ENCODE peak calls at places on chromosomes 4 and X, in five cellular contexts. G is psoas muscle, J is body of pancreas, Z is osteocyte, S is MM.1S. A is an unnamed sample.

GRCh38 chrX:56975611-56976010 is 19.7 kb downstream of the SPIN3 start:
- DNase-seq in G (no peak), J (no peak), Z (no peak), S (no peak), A (no peak)

GRCh38 chr4:8474856-8475255 is 34.3 kb downstream of the TRMT44 start:
- DNase-seq in G (no peak), J (no peak), Z (no peak), S (no peak), A (no peak)

GRCh38 chr4:36255575-36255974 is 11.3 kb upstream of the ARAP2 start:
- DNase-seq in G (no peak), J (no peak), Z (no peak), S (peak), A (no peak)

GRCh38 chr4:159129822-159130550 is 27.1 kb downstream of the RAPGEF2 start:
- DNase-seq in G (no peak), J (no peak), Z (no peak), S (no peak), A (no peak)

GRCh38 chr4:682490-683172 is 6.3 kb downstream of the SLC49A3 start:
- DNase-seq in G (no peak), J (no peak), Z (no peak), S (no peak), A (no peak)

GRCh38 chr4:24806206-24806990 is 11.0 kb downstream of the SOD3 start:
- DNase-seq in G (no peak), J (no peak), Z (peak), S (no peak), A (no peak)

GRCh38 chr4:123233409-123233808 is 163.2 kb upstream of the SPRY1 start:
- DNase-seq in G (no peak), J (no peak), Z (no peak), S (no peak), A (no peak)

GRCh38 chr4:7381890-7382633 is 52.7 kb downstream of the PSAPL1 start:
- DNase-seq in G (no peak), J (no peak), Z (no peak), S (no peak), A (no peak)

GRCh38 chr4:22999419-22999818 is 306.7 kb downstream of the GBA3 start:
- DNase-seq in G (no peak), J (no peak), Z (no peak), S (no peak), A (no peak)

GRCh38 chr4:101790521-101791188 is at the start of gene BANK1:
- DNase-seq in G (peak), J (peak), Z (peak), S (peak), A (peak)

GRCh38 chr4:15436515-15436914 is 8.7 kb downstream of the C1QTNF7 start:
- DNase-seq in G (no peak), J (peak), Z (no peak), S (no peak), A (no peak)

GRCh38 chr4:153661915-153662314 is 22.2 kb upstream of the TLR2 start:
- DNase-seq in G (no peak), J (no peak), Z (no peak), S (no peak), A (no peak)

GRCh38 chrX:19794690-19795089 is 92.7 kb downstream of the SH3KBP1 start:
- DNase-seq in G (no peak), J (no peak), Z (no peak), S (no peak), A (no peak)

GRCh38 chr4:73222466-73223257 is 35.9 kb downstream of the ANKRD17 start:
- DNase-seq in G (no peak), J (peak), Z (no peak), S (peak), A (no peak)

GRCh38 chr4:109873791-109874514 is 26.0 kb downstream of the LRIT3 start:
- DNase-seq in G (no peak), J (peak), Z (no peak), S (no peak), A (no peak)

GRCh38 chr4:1199556-1200331 is 27.4 kb upstream of the SPON2 start:
- DNase-seq in G (no peak), J (no peak), Z (peak), S (no peak), A (no peak)

GRCh38 chrX:109782994-109783711 is 50.1 kb upstream of the ACSL4 start:
- DNase-seq in G (no peak), J (no peak), Z (no peak), S (peak), A (no peak)

GRCh38 chr4:166594326-166594946 is 639.9 kb downstream of the SPOCK3 start:
- DNase-seq in G (no peak), J (peak), Z (no peak), S (peak), A (no peak)

GRCh38 chr4:29263011-29263410 is 1457.2 kb upstream of the PCDH7 start:
- DNase-seq in G (no peak), J (no peak), Z (no peak), S (no peak), A (no peak)

GRCh38 chr4:79247695-79248394 is 78.0 kb downstream of the NAA11 start:
- DNase-seq in G (no peak), J (no peak), Z (no peak), S (no peak), A (no peak)

GRCh38 chr4:98448923-98449322 is 187.7 kb downstream of the RAP1GDS1 start:
- DNase-seq in G (no peak), J (no peak), Z (no peak), S (peak), A (no peak)

GRCh38 chr4:10077492-10078335 is 38.9 kb downstream of the WDR1 start:
- DNase-seq in G (no peak), J (peak), Z (no peak), S (no peak), A (no peak)

GRCh38 chr4:36026348-36026747 is 218.0 kb downstream of the ARAP2 start:
- DNase-seq in G (no peak), J (no peak), Z (no peak), S (no peak), A (no peak)

GRCh38 chr4:182929296-182929695 is 12.1 kb upstream of the DCTD start:
- DNase-seq in G (no peak), J (no peak), Z (no peak), S (no peak), A (no peak)

GRCh38 chrX:65196758-65197371 is 220.6 kb upstream of the ZC4H2 start:
- DNase-seq in G (no peak), J (peak), Z (no peak), S (no peak), A (no peak)

GRCh38 chr4:185933078-185933581 is 121.1 kb upstream of the SORBS2 start:
- DNase-seq in G (no peak), J (no peak), Z (no peak), S (no peak), A (no peak)

GRCh38 chr4:98929341-98930267 is 671 bp upstream of the EIF4E start:
- DNase-seq in G (peak), J (peak), Z (no peak), S (peak), A (no peak)

GRCh38 chr4:186900980-186901379 is 177.3 kb upstream of the FAT1 start:
- DNase-seq in G (no peak), J (no peak), Z (no peak), S (no peak), A (no peak)

GRCh38 chr4:18366136-18366535 is 344.6 kb upstream of the LCORL start:
- DNase-seq in G (no peak), J (no peak), Z (no peak), S (no peak), A (no peak)

GRCh38 chr4:93285346-93285745 is 543.2 kb upstream of the ATOH1 start:
- DNase-seq in G (no peak), J (no peak), Z (no peak), S (no peak), A (no peak)

GRCh38 chr4:29970626-29971025 is 749.5 kb upstream of the PCDH7 start:
- DNase-seq in G (no peak), J (no peak), Z (no peak), S (no peak), A (no peak)

GRCh38 chr4:168486961-168487820 is 6.9 kb upstream of the DDX60L start:
- DNase-seq in G (no peak), J (no peak), Z (no peak), S (no peak), A (no peak)

GRCh38 chr4:4245172-4245571 is 2.9 kb downstream of the TMEM128 start:
- DNase-seq in G (no peak), J (no peak), Z (no peak), S (no peak), A (no peak)

GRCh38 chr4:4249876-4250275 is 1.9 kb upstream of the TMEM128 start:
- DNase-seq in G (no peak), J (no peak), Z (no peak), S (no peak), A (no peak)

GRCh38 chr4:4248885-4249203 is 821 bp upstream of the TMEM128 start:
- DNase-seq in G (no peak), J (no peak), Z (no peak), S (no peak), A (no peak)

GRCh38 chr4:4247711-4248035 is 350 bp downstream of the TMEM128 start:
- DNase-seq in G (no peak), J (no peak), Z (no peak), S (peak), A (no peak)

DNA sequence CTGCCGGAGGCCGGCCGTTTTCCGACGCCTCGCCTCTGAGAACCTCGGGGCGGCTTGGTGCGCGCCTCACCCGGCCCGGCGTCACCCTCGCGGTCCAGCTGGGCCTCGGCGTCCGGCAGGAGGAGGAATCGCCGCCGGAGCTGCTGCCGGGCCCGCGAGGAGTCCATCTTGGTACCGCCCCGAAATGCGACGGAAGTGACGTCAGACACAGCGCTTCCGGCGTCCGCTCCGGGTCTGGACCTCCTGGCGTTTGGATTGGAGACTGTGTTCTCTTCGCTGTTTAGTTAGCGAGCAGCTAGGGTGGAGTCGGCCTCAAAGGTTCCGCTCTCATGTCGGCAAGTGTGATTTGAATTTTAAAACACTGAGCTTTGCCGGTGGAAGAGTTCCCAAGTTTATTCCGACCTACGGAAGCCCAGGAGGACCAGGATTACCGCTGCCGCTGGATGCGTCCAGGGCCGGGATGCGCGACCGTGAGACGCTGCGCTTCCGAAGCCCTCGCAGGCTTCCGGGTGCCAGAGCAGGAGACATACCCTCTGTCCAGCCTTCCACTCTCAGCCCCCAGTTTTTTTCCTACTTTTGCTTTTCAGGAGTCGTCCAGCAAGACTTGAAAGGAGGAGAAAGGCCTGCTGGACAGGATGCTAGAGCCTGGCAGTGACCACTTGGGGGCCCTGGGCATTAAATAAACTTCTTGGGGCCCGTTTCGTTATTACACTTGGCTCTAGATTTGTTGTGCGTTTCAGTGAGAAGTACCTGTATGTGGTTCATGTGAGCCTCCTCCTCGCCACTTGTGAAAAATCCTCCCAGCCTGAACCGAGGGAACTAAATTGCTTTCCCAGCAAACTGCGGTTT is at the start of gene TMEM128:
- DNase-seq in G (peak), J (peak), Z (peak), S (peak), A (peak)
- TF ChIP-seq CTCF in G (peak), J (peak), Z (peak), S (peak), A (peak)

DNA sequence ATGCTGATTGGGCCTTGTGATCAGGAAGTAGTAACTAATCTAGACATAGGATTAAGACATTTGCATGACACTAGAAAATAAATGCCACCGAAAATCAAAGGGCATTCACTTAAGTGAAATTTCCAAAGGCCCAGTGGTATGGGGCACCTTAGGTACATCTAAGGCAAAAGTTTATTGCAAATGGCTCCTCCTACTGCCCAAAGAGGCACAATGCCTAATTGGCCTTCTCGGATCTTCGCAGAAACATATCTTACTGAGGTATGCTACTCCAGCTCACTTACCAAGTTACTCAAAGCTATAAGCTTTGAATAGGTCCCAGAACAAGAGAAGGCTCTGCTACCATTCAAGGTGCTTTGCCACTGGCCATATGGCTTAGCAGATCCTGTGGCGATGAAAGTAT is 174.8 kb upstream of the CXCL13 start:
- DNase-seq in G (no peak), J (no peak), Z (no peak), S (no peak), A (no peak)
- TF ChIP-seq CTCF in G (no peak), J (no peak), Z (no peak), S (no peak), A (no peak)

DNA sequence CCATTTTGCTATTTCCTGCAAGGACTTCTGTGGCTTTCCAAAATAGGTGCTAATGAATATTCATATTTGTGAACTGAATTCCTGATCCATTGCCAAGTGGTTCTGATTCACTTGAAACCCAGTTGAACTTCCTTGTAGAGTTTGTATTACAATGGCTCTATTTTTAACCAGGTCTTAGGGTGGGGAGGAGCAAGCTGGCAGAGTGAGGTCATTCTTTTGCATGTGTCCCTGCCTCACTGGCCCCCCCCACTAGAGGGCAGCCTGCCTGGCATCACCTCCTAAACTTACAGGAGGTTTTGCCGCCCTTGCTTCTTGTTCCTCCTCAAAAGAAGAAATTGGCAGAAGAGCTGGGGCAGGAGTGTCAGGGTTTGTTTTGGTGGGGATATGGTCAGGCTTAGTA is 10.5 kb downstream of the PTTG2 start:
- DNase-seq in G (peak), J (peak), Z (no peak), S (peak), A (no peak)
- TF ChIP-seq CTCF in G (peak), J (peak), Z (peak), S (peak), A (peak)

GRCh38 chr4:175017751-175018150 is 99.6 kb downstream of the ADAM29 start:
- DNase-seq in G (no peak), J (no peak), Z (no peak), S (no peak), A (no peak)
- TF ChIP-seq CTCF in G (no peak), J (no peak), Z (no peak), S (no peak), A (no peak)

GRCh38 chr4:103424853-103425252 is 226.7 kb upstream of the CENPE start:
- DNase-seq in G (no peak), J (peak), Z (no peak), S (no peak), A (no peak)

GRCh38 chr4:103425406-103425805 is 227.3 kb upstream of the CENPE start:
- DNase-seq in G (no peak), J (no peak), Z (no peak), S (no peak), A (no peak)

DNA sequence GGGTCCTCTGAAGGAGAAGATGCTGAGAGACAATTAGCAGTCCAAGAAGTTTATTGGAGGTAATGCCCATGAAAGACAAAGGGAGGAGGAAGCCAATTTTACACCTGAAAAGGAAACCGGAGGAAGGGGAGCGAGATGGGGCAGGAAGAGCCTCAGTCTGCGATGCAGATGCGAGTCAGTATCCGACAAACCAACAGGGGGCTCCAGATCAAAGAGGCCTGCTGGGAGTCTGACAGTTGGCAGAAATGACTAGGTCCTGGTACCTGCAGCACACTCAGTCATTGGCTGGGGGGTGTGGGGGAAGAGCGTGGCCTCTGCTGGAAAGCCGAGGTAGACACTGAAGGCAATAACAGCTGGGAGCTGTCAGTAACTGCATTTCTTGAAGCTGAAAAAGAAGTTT is 231.1 kb upstream of the CENPE start:
- DNase-seq in G (no peak), J (no peak), Z (no peak), S (no peak), A (no peak)
- TF ChIP-seq CTCF in G (no peak), J (no peak), Z (no peak), S (no peak), A (peak)

GRCh38 chr4:12595986-12596385 is 888.2 kb downstream of the RAB28 start:
- DNase-seq in G (no peak), J (no peak), Z (no peak), S (no peak), A (no peak)
- TF ChIP-seq CTCF in G (no peak), J (no peak), Z (no peak), S (peak), A (peak)

GRCh38 chr4:67126115-67126514 is 419.2 kb downstream of the CENPC start:
- DNase-seq in G (no peak), J (no peak), Z (no peak), S (no peak), A (no peak)

GRCh38 chr4:67122029-67122428 is 423.3 kb downstream of the CENPC start:
- DNase-seq in G (no peak), J (no peak), Z (no peak), S (peak), A (no peak)
- TF ChIP-seq CTCF in G (no peak), J (peak), Z (peak), S (peak), A (peak)

DNA sequence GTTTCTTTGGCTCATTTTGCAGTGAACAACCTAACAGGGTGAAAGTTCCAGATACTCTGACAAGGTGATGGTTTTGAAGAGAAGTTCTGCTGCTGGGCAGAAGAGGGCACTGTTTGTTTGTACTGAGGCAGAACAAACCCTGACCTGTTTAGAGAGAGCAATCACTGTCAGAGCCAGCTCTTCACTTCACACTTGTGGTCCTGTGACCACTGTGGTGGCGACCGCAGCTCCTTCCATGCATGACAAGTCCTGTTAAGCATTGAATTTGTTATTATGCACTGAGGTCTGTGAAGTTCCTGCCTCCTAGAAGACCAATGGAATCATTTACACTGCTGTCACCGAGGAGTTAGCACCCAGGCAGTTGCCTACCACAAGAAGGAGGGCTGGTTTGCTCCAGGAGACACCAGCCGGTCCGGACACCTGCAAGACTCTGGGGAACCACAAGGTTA is 86.6 kb downstream of the ZNF330 start:
- DNase-seq in G (peak), J (peak), Z (no peak), S (peak), A (no peak)
- TF ChIP-seq CTCF in G (peak), J (peak), Z (peak), S (peak), A (peak)

DNA sequence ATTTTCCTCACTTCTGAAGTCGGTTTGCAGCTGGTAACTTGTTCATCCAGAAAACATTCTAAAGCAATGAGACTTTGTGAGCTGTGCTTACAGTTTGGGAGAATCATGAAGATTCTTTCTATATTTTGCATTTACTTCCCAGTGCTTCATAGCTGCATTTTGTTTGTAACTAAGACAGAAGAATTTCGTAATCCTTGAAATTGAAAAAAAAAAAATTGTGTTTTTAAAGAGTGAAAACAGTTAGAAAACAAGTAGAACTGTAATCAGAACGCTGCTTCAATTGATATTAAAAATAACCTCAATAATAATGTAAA is 392.4 kb downstream of the UNC5C start:
- DNase-seq in G (no peak), J (no peak), Z (no peak), S (no peak), A (no peak)
- TF ChIP-seq CTCF in G (no peak), J (no peak), Z (peak), S (no peak), A (peak)

A was measured in type B pancreatic cell.